ENCODE peak calls at places on chromosomes 11 and 22, in seven cellular contexts. R, D, S, W, U, G and F are unnamed samples.

GRCh38 chr22:45226681-45227186 is 14.0 kb downstream of the KIAA0930 start:
- DNase-seq in D (no peak), W (no peak), S (no peak), G (peak), U (no peak), R (peak), F (no peak)

GRCh38 chr11:69825941-69826340 is 6.7 kb upstream of the FGF3 start:
- DNase-seq in U (no peak), D (no peak), S (no peak), R (no peak), W (no peak), G (no peak), F (no peak)

GRCh38 chr11:78158987-78159662 is 19.7 kb upstream of the ALG8 start:
- DNase-seq in U (no peak), R (no peak), W (no peak), G (no peak), D (no peak), S (peak), F (no peak)

GRCh38 chr11:61971177-61972111 is 4.0 kb upstream of the FTH1 start:
- DNase-seq in W (peak), G (peak), U (peak), D (peak), R (peak), S (peak), F (peak)

GRCh38 chr11:44926036-44926435 is 24.6 kb downstream of the TP53I11 start:
- DNase-seq in W (no peak), R (no peak), D (no peak), U (no peak), S (no peak), G (no peak), F (no peak)

GRCh38 chr11:1234771-1235614 is 12.1 kb downstream of the MUC5B start:
- DNase-seq in D (no peak), U (no peak), G (no peak), S (no peak), R (no peak), W (no peak), F (no peak)

GRCh38 chr11:898160-898517 is 12.5 kb downstream of the CHID1 start:
- DNase-seq in W (no peak), S (peak), U (no peak), D (peak), R (peak), G (peak), F (no peak)

GRCh38 chr11:78138281-78138680 is 1.1 kb downstream of the ALG8 start:
- DNase-seq in U (no peak), G (no peak), R (no peak), D (peak), S (no peak), W (no peak), F (no peak)

GRCh38 chr11:43486141-43486540 is 127.4 kb downstream of the TTC17 start:
- DNase-seq in R (peak), D (peak), S (no peak), W (no peak), U (no peak), G (no peak), F (no peak)

GRCh38 chr11:77188323-77188911 is 60.4 kb downstream of the MYO7A start:
- DNase-seq in G (peak), W (peak), D (peak), S (peak), U (peak), R (peak), F (peak)

GRCh38 chr11:104678408-104678807 is 219.9 kb downstream of the CASP12 start:
- DNase-seq in S (no peak), U (no peak), W (no peak), D (no peak), G (no peak), R (no peak), F (no peak)

GRCh38 chr22:16783930-16784354 is 41.3 kb downstream of the XKR3 start:
- DNase-seq in G (no peak), S (no peak), W (peak), U (no peak), D (no peak), R (peak), F (no peak)

GRCh38 chr11:103881518-103882070 is 154.8 kb upstream of the DDI1 start:
- DNase-seq in S (no peak), D (no peak), R (no peak), U (no peak), G (no peak), W (no peak), F (no peak)

GRCh38 chr22:49933236-49933921 is 14.9 kb downstream of the CRELD2 start:
- DNase-seq in S (no peak), U (no peak), W (no peak), G (no peak), D (no peak), R (no peak), F (no peak)

GRCh38 chr11:13800901-13801300 is 132.4 kb downstream of the FAR1 start:
- DNase-seq in G (no peak), U (no peak), R (no peak), W (no peak), D (no peak), S (no peak), F (no peak)

GRCh38 chr11:115761348-115761747 is 257.1 kb upstream of the CADM1 start:
- DNase-seq in R (no peak), G (no peak), D (no peak), S (no peak), W (no peak), U (no peak), F (no peak)

GRCh38 chr11:82315093-82315492 is 418.6 kb downstream of the FAM181B start:
- DNase-seq in S (no peak), W (peak), D (no peak), U (no peak), G (no peak), R (no peak), F (no peak)

GRCh38 chr22:21947040-21948014 is 5.3 kb downstream of the PPM1F start:
- DNase-seq in R (peak), W (no peak), U (no peak), G (no peak), S (peak), D (peak), F (no peak)

GRCh38 chr11:134159652-134160051 is 64.1 kb downstream of the NCAPD3 start:
- DNase-seq in R (no peak), U (no peak), G (no peak), D (no peak), S (no peak), W (no peak), F (no peak)

GRCh38 chr11:17765381-17766359 is 31.1 kb downstream of the KCNC1 start:
- DNase-seq in U (no peak), D (no peak), W (peak), G (peak), S (no peak), R (no peak), F (no peak)

GRCh38 chr11:94664336-94664735 is 97.2 kb downstream of the PIWIL4 start:
- DNase-seq in D (peak), R (no peak), W (no peak), G (peak), S (no peak), U (no peak), F (no peak)

GRCh38 chr11:125457814-125458343 is 38.2 kb downstream of the FEZ1 start:
- DNase-seq in U (no peak), W (no peak), R (peak), G (no peak), D (no peak), S (peak), F (no peak)

GRCh38 chr22:44399906-44400762 is 87.4 kb upstream of the SHISAL1 start:
- DNase-seq in W (no peak), R (no peak), U (no peak), D (no peak), G (no peak), S (no peak), F (no peak)

GRCh38 chr11:63873381-63873780 is 34.5 kb downstream of the MARK2 start:
- DNase-seq in G (no peak), W (no peak), D (no peak), S (no peak), R (no peak), U (no peak), F (no peak)

GRCh38 chr11:70861534-70861933 is 390.8 kb downstream of the SHANK2 start:
- DNase-seq in D (no peak), W (no peak), U (no peak), G (no peak), S (no peak), R (no peak), F (no peak)

GRCh38 chr11:120306519-120307242 is 18.4 kb upstream of the TLCD5 start:
- DNase-seq in S (peak), G (peak), D (peak), R (peak), W (no peak), U (no peak), F (no peak)

GRCh38 chr11:119229736-119230135 is 23.6 kb downstream of the CBL start:
- DNase-seq in S (no peak), U (no peak), W (no peak), G (no peak), D (peak), R (no peak), F (no peak)

GRCh38 chr22:42169055-42169469 is 38.5 kb upstream of the CYP2D6 start:
- DNase-seq in S (peak), D (peak), W (peak), R (peak), U (peak), G (peak), F (no peak)

GRCh38 chr11:129208863-129209262 is 16.7 kb upstream of the ARHGAP32 start:
- DNase-seq in D (no peak), G (no peak), U (no peak), W (no peak), R (peak), S (no peak), F (no peak)